ENCODE peak calls at places on chromosomes 2 and 18, in five cellular contexts. One of them, this sample, is unnamed.

GRCh38 chr18:34890486-34891085 is 150.6 kb upstream of the MAPRE2 start:
- DNase-seq in tibial nerve: no peak
- DNase-seq in HCT116: no peak
- DNase-seq in transverse colon: no peak
- DNase-seq in ovary: no peak
- DNase-seq in this sample: no peak

GRCh38 chr18:26745288-26745975 is 120.1 kb downstream of the AQP4 start:
- DNase-seq in tibial nerve: no peak
- DNase-seq in HCT116: no peak
- DNase-seq in transverse colon: no peak
- DNase-seq in ovary: no peak
- DNase-seq in this sample: no peak

GRCh38 chr2:31694444-31694843 is 113.7 kb upstream of the SRD5A2 start:
- DNase-seq in tibial nerve: no peak
- DNase-seq in HCT116: peak; percentile 16
- DNase-seq in transverse colon: no peak
- DNase-seq in ovary: no peak
- DNase-seq in this sample: no peak

GRCh38 chr2:118763797-118764196 is 83.7 kb downstream of the EN1 start:
- DNase-seq in tibial nerve: no peak
- DNase-seq in HCT116: no peak
- DNase-seq in transverse colon: no peak
- DNase-seq in ovary: no peak
- DNase-seq in this sample: no peak

GRCh38 chr2:28412625-28413151 is 20.0 kb downstream of the FOSL2 start:
- DNase-seq in tibial nerve: no peak
- DNase-seq in HCT116: no peak
- DNase-seq in transverse colon: no peak
- DNase-seq in ovary: no peak
- DNase-seq in this sample: no peak

GRCh38 chr2:206457188-206457634 is 13.9 kb downstream of the ADAM23 start:
- DNase-seq in tibial nerve: no peak
- DNase-seq in HCT116: no peak
- DNase-seq in transverse colon: no peak
- DNase-seq in ovary: no peak
- DNase-seq in this sample: no peak

GRCh38 chr18:80175451-80176235 is 66.6 kb downstream of the ADNP2 start:
- DNase-seq in tibial nerve: no peak
- DNase-seq in HCT116: no peak
- DNase-seq in transverse colon: peak; percentile 39
- DNase-seq in ovary: no peak
- DNase-seq in this sample: no peak

GRCh38 chr2:38592951-38593350 is 9.8 kb downstream of the HNRNPLL start:
- DNase-seq in tibial nerve: no peak
- DNase-seq in HCT116: no peak
- DNase-seq in transverse colon: no peak
- DNase-seq in ovary: no peak
- DNase-seq in this sample: no peak

GRCh38 chr2:168694876-168695275 is 107.6 kb upstream of the NOSTRIN start:
- DNase-seq in tibial nerve: no peak
- DNase-seq in HCT116: no peak
- DNase-seq in transverse colon: no peak
- DNase-seq in ovary: no peak
- DNase-seq in this sample: no peak

GRCh38 chr2:176637134-176637496 is 367.9 kb downstream of the MTX2 start:
- DNase-seq in tibial nerve: no peak
- DNase-seq in HCT116: no peak
- DNase-seq in transverse colon: no peak
- DNase-seq in ovary: no peak
- DNase-seq in this sample: no peak

GRCh38 chr2:42092084-42092996 is 44.5 kb downstream of the PKDCC start:
- DNase-seq in tibial nerve: no peak
- DNase-seq in HCT116: no peak
- DNase-seq in transverse colon: peak; percentile 49
- DNase-seq in ovary: no peak
- DNase-seq in this sample: no peak

GRCh38 chr2:134683561-134684112 is 35.2 kb downstream of the TMEM163 start:
- DNase-seq in tibial nerve: no peak
- DNase-seq in HCT116: no peak
- DNase-seq in transverse colon: no peak
- DNase-seq in ovary: no peak
- DNase-seq in this sample: no peak

GRCh38 chr2:191789791-191790190 is 57.1 kb downstream of the CAVIN2 start:
- DNase-seq in tibial nerve: no peak
- DNase-seq in HCT116: no peak
- DNase-seq in transverse colon: no peak
- DNase-seq in ovary: no peak
- DNase-seq in this sample: no peak

GRCh38 chr18:72727776-72728175 is 140.0 kb downstream of the NETO1 start:
- DNase-seq in tibial nerve: no peak
- DNase-seq in HCT116: no peak
- DNase-seq in transverse colon: no peak
- DNase-seq in ovary: no peak
- DNase-seq in this sample: no peak

GRCh38 chr2:105337122-105338019 is at the start of gene C2orf49:
- DNase-seq in tibial nerve: peak; percentile 71
- DNase-seq in HCT116: peak; percentile 72
- DNase-seq in transverse colon: peak; percentile 88
- DNase-seq in ovary: peak; percentile 88
- DNase-seq in this sample: peak; percentile 92

GRCh38 chr2:177419274-177419673 is 26.7 kb downstream of the AGPS start:
- DNase-seq in tibial nerve: no peak
- DNase-seq in HCT116: no peak
- DNase-seq in transverse colon: no peak
- DNase-seq in ovary: no peak
- DNase-seq in this sample: no peak

GRCh38 chr18:5894613-5895299 is 566 bp downstream of the TMEM200C start:
- DNase-seq in tibial nerve: no peak
- DNase-seq in HCT116: no peak
- DNase-seq in transverse colon: no peak
- DNase-seq in ovary: peak; percentile 39
- DNase-seq in this sample: peak; percentile 46

GRCh38 chr2:60503923-60504514 is 49.4 kb downstream of the BCL11A start:
- DNase-seq in tibial nerve: no peak
- DNase-seq in HCT116: no peak
- DNase-seq in transverse colon: no peak
- DNase-seq in ovary: no peak
- DNase-seq in this sample: no peak

GRCh38 chr2:224930990-224931389 is 111.3 kb downstream of the DOCK10 start:
- DNase-seq in tibial nerve: no peak
- DNase-seq in HCT116: no peak
- DNase-seq in transverse colon: no peak
- DNase-seq in ovary: no peak
- DNase-seq in this sample: no peak

GRCh38 chr2:109171444-109172334 is 42.7 kb downstream of the SH3RF3 start:
- DNase-seq in tibial nerve: peak; percentile 62
- DNase-seq in HCT116: no peak
- DNase-seq in transverse colon: peak; percentile 54
- DNase-seq in ovary: peak; percentile 60
- DNase-seq in this sample: peak; percentile 54

GRCh38 chr18:75350857-75351256 is 76.6 kb downstream of the SMIM21 start:
- DNase-seq in tibial nerve: no peak
- DNase-seq in HCT116: no peak
- DNase-seq in transverse colon: peak; percentile 25
- DNase-seq in ovary: no peak
- DNase-seq in this sample: no peak
- H3K9me3 ChIP-seq in tibial nerve: peaks cover 26% of the 10 kb centered on the region
- H3K9me3 ChIP-seq in HCT116: no peaks in the 10 kb centered on the region
- H3K9me3 ChIP-seq in transverse colon: peaks cover 15% of the 10 kb centered on the region
- H3K9me3 ChIP-seq in ovary: no peaks in the 10 kb centered on the region
- H3K9me3 ChIP-seq in this sample: no peaks in the 10 kb centered on the region

GRCh38 chr2:162732946-162733698 is 105.4 kb downstream of the KCNH7 start:
- DNase-seq in tibial nerve: no peak
- DNase-seq in HCT116: no peak
- DNase-seq in transverse colon: peak; percentile 24
- DNase-seq in ovary: no peak
- DNase-seq in this sample: no peak
- H3K27ac ChIP-seq in tibial nerve: no peak overlapping the region
- H3K27ac ChIP-seq in HCT116: no peak overlapping the region
- H3K27ac ChIP-seq in transverse colon: no peak overlapping the region
- H3K27ac ChIP-seq in ovary: no peak overlapping the region
- H3K27ac ChIP-seq in this sample: no peak overlapping the region

GRCh38 chr2:69643602-69644505 is at the start of gene AAK1:
- DNase-seq in tibial nerve: peak; percentile 84
- DNase-seq in HCT116: peak; percentile 74
- DNase-seq in transverse colon: peak; percentile 93
- DNase-seq in ovary: peak; percentile 90
- DNase-seq in this sample: peak; percentile 94
- TF ChIP-seq POLR2A in tibial nerve: peak; percentile 87
- TF ChIP-seq POLR2A in HCT116: peak; percentile 22
- TF ChIP-seq POLR2A in transverse colon: peak; percentile 79
- TF ChIP-seq POLR2A in ovary: peak; percentile 53
- TF ChIP-seq POLR2A in this sample: no peak

DNA sequence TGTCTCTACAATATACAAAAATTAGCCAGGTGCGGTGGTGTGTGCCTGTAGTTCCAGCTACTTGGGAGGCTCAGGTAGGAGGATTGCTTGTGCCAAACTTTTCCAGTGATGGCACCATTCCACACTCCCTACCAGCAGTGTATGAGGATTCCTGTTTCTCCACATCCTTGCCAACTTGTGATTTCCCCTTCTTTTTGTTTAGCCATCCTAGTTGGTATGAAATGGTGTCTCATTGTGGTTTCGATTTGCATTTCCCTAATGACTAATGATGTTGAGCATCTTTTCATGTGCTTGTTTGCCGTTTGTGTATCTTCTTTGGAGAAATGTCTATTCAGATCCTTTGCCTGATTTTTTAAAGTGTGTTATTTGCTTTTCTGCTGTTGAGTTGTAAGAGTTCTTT is 41.0 kb downstream of the EPB41L5 start:
- DNase-seq in tibial nerve: no peak
- DNase-seq in HCT116: no peak
- DNase-seq in transverse colon: no peak
- DNase-seq in ovary: no peak
- DNase-seq in this sample: no peak
- H3K9me3 ChIP-seq in tibial nerve: peaks cover 44% of the 10 kb centered on the region
- H3K9me3 ChIP-seq in HCT116: no peaks in the 10 kb centered on the region
- H3K9me3 ChIP-seq in transverse colon: peaks cover 4% of the 10 kb centered on the region
- H3K9me3 ChIP-seq in ovary: no peaks in the 10 kb centered on the region
- H3K9me3 ChIP-seq in this sample: no peaks in the 10 kb centered on the region

DNA sequence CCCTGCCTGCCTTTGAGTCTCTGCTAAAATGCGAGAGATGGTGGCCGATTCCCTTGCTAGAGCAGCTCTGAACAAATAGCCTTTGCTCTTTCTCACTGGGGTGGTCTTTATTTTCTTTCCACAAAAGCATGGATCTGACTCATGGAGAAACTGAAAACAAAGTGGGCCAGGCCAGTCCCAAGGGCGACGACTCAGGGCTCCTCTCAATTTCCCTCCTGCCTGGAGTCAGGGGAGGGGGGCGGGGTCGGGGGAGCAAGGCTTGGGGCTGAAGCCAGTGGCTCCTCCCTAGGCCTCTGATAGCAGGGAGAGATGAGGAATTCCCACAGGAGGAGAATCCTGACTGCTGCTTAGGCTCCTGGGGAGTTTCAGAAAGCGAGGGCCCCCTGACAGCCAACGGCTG is 17.1 kb upstream of the IL1R2 start:
- DNase-seq in tibial nerve: no peak
- DNase-seq in HCT116: no peak
- DNase-seq in transverse colon: no peak
- DNase-seq in ovary: peak; percentile 77
- DNase-seq in this sample: no peak
- H3K27ac ChIP-seq in tibial nerve: no peak overlapping the region
- H3K27ac ChIP-seq in HCT116: no peak overlapping the region
- H3K27ac ChIP-seq in transverse colon: no peak overlapping the region
- H3K27ac ChIP-seq in ovary: no peak overlapping the region
- H3K27ac ChIP-seq in this sample: no peak overlapping the region

GRCh38 chr18:48453330-48454063 is 44.3 kb upstream of the ZBTB7C start:
- DNase-seq in tibial nerve: no peak
- DNase-seq in HCT116: no peak
- DNase-seq in transverse colon: no peak
- DNase-seq in ovary: no peak
- DNase-seq in this sample: no peak

GRCh38 chr18:48454146-48454796 is 45.1 kb upstream of the ZBTB7C start:
- DNase-seq in tibial nerve: no peak
- DNase-seq in HCT116: no peak
- DNase-seq in transverse colon: no peak
- DNase-seq in ovary: no peak
- DNase-seq in this sample: no peak

GRCh38 chr18:48456838-48457237 is 47.7 kb upstream of the ZBTB7C start:
- DNase-seq in tibial nerve: no peak
- DNase-seq in HCT116: no peak
- DNase-seq in transverse colon: no peak
- DNase-seq in ovary: no peak
- DNase-seq in this sample: no peak

GRCh38 chr18:48455555-48456478 is 46.6 kb upstream of the ZBTB7C start:
- DNase-seq in tibial nerve: no peak
- DNase-seq in HCT116: peak; percentile 83
- DNase-seq in transverse colon: peak; percentile 40
- DNase-seq in ovary: no peak
- DNase-seq in this sample: peak; percentile 37

DNA sequence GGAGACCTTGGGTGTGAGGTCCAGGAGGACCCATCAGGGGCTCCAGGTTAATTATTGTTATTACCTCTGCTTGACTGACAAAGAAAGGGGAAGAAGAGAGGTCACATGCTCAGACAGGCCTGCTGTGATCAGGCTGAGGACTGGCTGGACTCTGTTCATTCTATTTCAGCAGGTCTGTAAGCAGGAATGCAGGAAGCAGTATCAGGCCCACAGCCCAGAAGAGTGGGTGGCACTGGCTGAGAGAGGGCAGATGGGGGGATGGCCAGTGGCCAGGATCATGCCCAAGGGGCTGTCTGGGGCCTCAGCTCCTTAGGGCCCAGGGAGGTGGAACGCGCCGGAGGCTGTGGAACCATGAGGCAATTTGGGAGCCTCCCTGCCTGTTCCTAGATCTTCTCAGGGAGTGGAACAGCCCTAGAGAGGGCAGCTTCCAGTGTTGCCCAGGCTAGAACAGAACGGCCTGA is 43.7 kb upstream of the ZBTB7C start:
- DNase-seq in tibial nerve: no peak
- DNase-seq in HCT116: no peak
- DNase-seq in transverse colon: no peak
- DNase-seq in ovary: no peak
- DNase-seq in this sample: no peak
- TF ChIP-seq POLR2A in tibial nerve: no peak
- TF ChIP-seq POLR2A in HCT116: no peak
- TF ChIP-seq POLR2A in transverse colon: no peak
- TF ChIP-seq POLR2A in ovary: no peak
- TF ChIP-seq POLR2A in this sample: no peak

DNA sequence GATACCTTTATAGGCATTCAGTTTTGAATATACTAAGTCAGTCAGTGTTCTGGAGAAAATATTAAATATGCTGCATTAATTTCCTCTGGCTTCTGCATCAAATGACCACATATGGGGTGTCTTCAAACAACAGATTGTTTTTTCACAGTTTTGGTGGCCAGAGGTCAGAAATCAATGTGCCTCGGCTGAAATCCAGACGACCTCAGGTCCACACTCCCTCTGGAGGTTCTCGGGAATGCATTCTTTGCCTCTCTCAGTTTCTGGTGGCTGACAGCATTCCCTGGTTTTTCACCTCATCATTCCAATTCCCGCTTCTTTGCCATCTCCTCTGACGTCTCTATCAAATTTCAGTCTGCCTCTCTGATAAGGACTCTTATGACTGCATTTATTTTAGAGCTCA is 142.3 kb downstream of the ZNF407 start:
- DNase-seq in tibial nerve: no peak
- DNase-seq in HCT116: no peak
- DNase-seq in transverse colon: no peak
- DNase-seq in ovary: no peak
- DNase-seq in this sample: no peak
- H3K9me3 ChIP-seq in tibial nerve: no peaks in the 10 kb centered on the region
- H3K9me3 ChIP-seq in HCT116: no peaks in the 10 kb centered on the region
- H3K9me3 ChIP-seq in transverse colon: no peaks in the 10 kb centered on the region
- H3K9me3 ChIP-seq in ovary: no peaks in the 10 kb centered on the region
- H3K9me3 ChIP-seq in this sample: no peaks in the 10 kb centered on the region

GRCh38 chr18:3661121-3661520 is 211.1 kb downstream of the TGIF1 start:
- DNase-seq in tibial nerve: no peak
- DNase-seq in HCT116: no peak
- DNase-seq in transverse colon: no peak
- DNase-seq in ovary: no peak
- DNase-seq in this sample: peak; percentile 33
- H3K27ac ChIP-seq in tibial nerve: peak overlapping the region; percentile 34
- H3K27ac ChIP-seq in HCT116: peak overlapping the region; percentile 54
- H3K27ac ChIP-seq in transverse colon: peak overlapping the region; percentile 1
- H3K27ac ChIP-seq in ovary: no peak overlapping the region
- H3K27ac ChIP-seq in this sample: no peak overlapping the region